ENCODE peak calls at places on chromosome 16, in five cellular contexts. Z is foreskin fibroblast, O is psoas muscle, G is dorsolateral prefrontal cortex, X is esophagus squamous epithelium. M is an unnamed sample.

GRCh38 chr16:67456383-67457140 is 24.4 kb downstream of the ATP6V0D1 start:
- DNase-seq in Z (peak; percentile 73), O (peak; percentile 92), G (peak; percentile 71), X (no peak), M (no peak)

GRCh38 chr16:81848306-81848853 is 69.3 kb downstream of the PLCG2 start:
- DNase-seq in Z (no peak), O (no peak), G (no peak), X (no peak), M (no peak)

GRCh38 chr16:6558133-6558532 is 774.5 kb upstream of the RBFOX1 start:
- DNase-seq in Z (no peak), O (no peak), G (no peak), X (no peak), M (no peak)

GRCh38 chr16:80710918-80711317 is 93.5 kb downstream of the CDYL2 start:
- DNase-seq in Z (no peak), O (no peak), G (no peak), X (no peak), M (no peak)

GRCh38 chr16:74271879-74272278 is 24.7 kb upstream of the PSMD7 start:
- DNase-seq in Z (no peak), O (no peak), G (no peak), X (no peak), M (no peak)

GRCh38 chr16:4696172-4696904 is 3.0 kb downstream of the NUDT16L1 start:
- DNase-seq in Z (peak; percentile 36), O (peak; percentile 85), G (no peak), X (no peak), M (no peak)

GRCh38 chr16:57252148-57252721 is 7.2 kb downstream of the ARL2BP start:
- DNase-seq in Z (no peak), O (no peak), G (no peak), X (no peak), M (no peak)

GRCh38 chr16:72972878-72973571 is 74.9 kb downstream of the ZFHX3 start:
- DNase-seq in Z (no peak), O (no peak), G (no peak), X (no peak), M (peak; percentile 56)

GRCh38 chr16:16071631-16072244 is 122.3 kb downstream of the ABCC1 start:
- DNase-seq in Z (peak; percentile 40), O (peak; percentile 74), G (no peak), X (no peak), M (no peak)

GRCh38 chr16:2470603-2471015 is 488 bp upstream of the NTN3 start:
- DNase-seq in Z (peak; percentile 50), O (no peak), G (no peak), X (no peak), M (no peak)

GRCh38 chr16:17273142-17273561 is 197.6 kb downstream of the XYLT1 start:
- DNase-seq in Z (peak; percentile 91), O (no peak), G (no peak), X (no peak), M (peak; percentile 69)

GRCh38 chr16:82681592-82681991 is 54.8 kb downstream of the CDH13 start:
- DNase-seq in Z (no peak), O (no peak), G (no peak), X (no peak), M (no peak)

GRCh38 chr16:56270828-56271227 is 79.5 kb downstream of the GNAO1 start:
- DNase-seq in Z (no peak), O (no peak), G (no peak), X (no peak), M (no peak)

GRCh38 chr16:57501492-57501891 is 15.2 kb upstream of the DOK4 start:
- DNase-seq in Z (no peak), O (peak; percentile 19), G (no peak), X (no peak), M (no peak)

GRCh38 chr16:2713985-2714774 is 5.8 kb downstream of the PRSS27 start:
- DNase-seq in Z (no peak), O (no peak), G (no peak), X (no peak), M (no peak)

GRCh38 chr16:15907863-15908478 is 19.6 kb upstream of the CEP20 start:
- DNase-seq in Z (no peak), O (no peak), G (no peak), X (no peak), M (no peak)

GRCh38 chr16:27754788-27755690 is 205.1 kb downstream of the KATNIP start:
- DNase-seq in Z (no peak), O (peak; percentile 32), G (no peak), X (no peak), M (no peak)

GRCh38 chr16:19853973-19854876 is 30.4 kb downstream of the GPRC5B start:
- DNase-seq in Z (no peak), O (no peak), G (no peak), X (no peak), M (no peak)

GRCh38 chr16:30186444-30186781 is 3.0 kb downstream of the CORO1A start:
- DNase-seq in Z (no peak), O (no peak), G (no peak), X (no peak), M (no peak)

GRCh38 chr16:10178079-10178478 is 4.1 kb downstream of the GRIN2A start:
- DNase-seq in Z (no peak), O (no peak), G (no peak), X (no peak), M (no peak)

GRCh38 chr16:10181196-10182162 is 749 bp downstream of the GRIN2A start:
- DNase-seq in Z (peak; percentile 74), O (peak; percentile 61), G (peak; percentile 74), X (no peak), M (no peak)

GRCh38 chr16:10180042-10180770 is 2.0 kb downstream of the GRIN2A start:
- DNase-seq in Z (no peak), O (no peak), G (no peak), X (no peak), M (no peak)

GRCh38 chr16:10182186-10182683 is at the start of gene GRIN2A:
- DNase-seq in Z (no peak), O (no peak), G (peak; percentile 64), X (no peak), M (no peak)

GRCh38 chr16:10180771-10181163 is 1.5 kb downstream of the GRIN2A start:
- DNase-seq in Z (peak; percentile 6), O (no peak), G (peak; percentile 47), X (no peak), M (no peak)
- TF ChIP-seq CTCF in Z (peak; percentile 41), O (no peak), G (peak; percentile 34), X (no peak), M (peak; percentile 48)

GRCh38 chr16:88831838-88832237 is 20.1 kb upstream of the APRT start:
- DNase-seq in Z (peak; percentile 15), O (no peak), G (no peak), X (no peak), M (no peak)
- TF ChIP-seq CTCF in Z (no peak), O (no peak), G (no peak), X (no peak), M (no peak)

GRCh38 chr16:8646271-8646670 is 24.8 kb downstream of the METTL22 start:
- DNase-seq in Z (no peak), O (no peak), G (no peak), X (no peak), M (no peak)

GRCh38 chr16:8645141-8645521 is 23.6 kb downstream of the METTL22 start:
- DNase-seq in Z (no peak), O (no peak), G (no peak), X (no peak), M (no peak)

GRCh38 chr16:8644513-8645140 is 23.1 kb downstream of the METTL22 start:
- DNase-seq in Z (no peak), O (no peak), G (no peak), X (no peak), M (no peak)

GRCh38 chr16:8645831-8646230 is 24.3 kb downstream of the METTL22 start:
- DNase-seq in Z (no peak), O (no peak), G (no peak), X (no peak), M (no peak)

DNA sequence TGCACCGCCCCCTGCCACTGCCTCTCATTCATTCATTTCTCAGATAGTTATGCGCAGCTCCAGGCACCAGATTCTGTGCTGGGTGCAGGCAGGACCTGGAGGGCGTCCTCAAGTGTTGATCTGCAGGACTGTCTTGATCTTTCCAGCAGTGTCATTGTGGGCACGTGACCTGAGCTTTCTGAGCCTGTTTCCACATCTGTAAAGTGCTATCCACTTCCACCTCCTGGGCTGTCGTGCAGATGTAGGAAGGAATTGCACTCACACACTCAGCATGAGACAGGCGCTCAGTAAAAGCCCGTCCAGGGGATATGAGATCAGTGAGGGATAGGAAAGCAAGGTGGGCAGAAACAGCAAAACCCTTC is 22.6 kb downstream of the METTL22 start:
- DNase-seq in Z (peak; percentile 24), O (no peak), G (no peak), X (no peak), M (no peak)
- TF ChIP-seq CTCF in Z (no peak), O (no peak), G (no peak), X (no peak), M (no peak)

DNA sequence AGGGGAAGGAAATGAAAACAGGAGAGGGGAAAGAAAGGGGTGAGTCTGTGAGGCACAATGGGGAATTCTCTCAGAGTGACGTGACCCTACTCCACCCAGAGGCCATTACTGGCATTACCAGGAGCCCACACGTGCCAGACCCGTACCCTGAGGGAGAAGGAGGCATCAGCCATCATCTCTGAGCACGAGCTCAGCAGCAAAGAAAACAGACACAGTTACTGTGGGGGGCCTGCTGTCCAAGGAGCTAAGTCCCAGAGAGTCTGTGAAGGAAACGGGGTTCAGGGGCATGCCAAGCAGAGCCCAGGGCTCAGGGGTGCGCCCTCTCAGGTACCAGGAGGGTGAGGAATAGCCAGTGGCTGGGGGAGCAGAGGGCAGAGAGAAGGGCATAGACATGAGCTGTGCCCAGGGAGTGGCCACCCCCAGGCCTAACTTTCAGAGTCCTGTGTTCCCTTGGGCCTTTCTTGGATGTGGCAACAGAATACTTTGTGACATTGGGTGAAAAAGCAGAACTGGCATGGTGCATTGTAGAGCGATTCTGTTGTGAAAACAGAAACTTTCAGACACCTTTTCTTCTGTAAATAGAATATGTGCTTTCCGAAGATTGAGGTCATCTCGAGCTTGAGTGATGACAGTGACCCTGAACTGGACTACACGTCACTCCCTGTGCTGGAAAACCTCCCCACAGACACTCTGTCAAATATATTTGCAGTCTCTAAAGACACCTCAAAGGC is 11.3 kb downstream of the TAF1C start:
- DNase-seq in Z (peak; percentile 88), O (no peak), G (no peak), X (no peak), M (no peak)
- TF ChIP-seq CTCF in Z (peak; percentile 57), O (peak; percentile 47), G (peak; percentile 72), X (peak; percentile 49), M (no peak)

GRCh38 chr16:303760-304505 is 21.0 kb downstream of the PDIA2 start:
- DNase-seq in Z (peak; percentile 14), O (no peak), G (no peak), X (no peak), M (no peak)
- TF ChIP-seq CTCF in Z (no peak), O (peak; percentile 9), G (no peak), X (no peak), M (peak; percentile 16)

GRCh38 chr16:64408699-64409098 is 713.2 kb downstream of the CDH11 start:
- DNase-seq in Z (no peak), O (no peak), G (no peak), X (no peak), M (no peak)
- TF ChIP-seq CTCF in Z (no peak), O (no peak), G (no peak), X (no peak), M (no peak)

GRCh38 chr16:21950782-21951521 is 2.2 kb upstream of the UQCRC2 start:
- DNase-seq in Z (peak; percentile 60), O (no peak), G (no peak), X (no peak), M (no peak)
- TF ChIP-seq CTCF in Z (peak; percentile 40), O (peak; percentile 52), G (peak; percentile 52), X (no peak), M (peak; percentile 53)

GRCh38 chr16:20904507-20905079 is 4.0 kb downstream of the LYRM1 start:
- DNase-seq in Z (peak; percentile 69), O (no peak), G (no peak), X (no peak), M (no peak)
- TF ChIP-seq CTCF in Z (no peak), O (no peak), G (no peak), X (no peak), M (no peak)

M was measured in BJ.